ENCODE peak calls at places on chromosomes 3 and 15, in five cellular contexts. K, U, Q, T and G are unnamed samples.

GRCh38 chr3:85193565-85193964 is 234.8 kb downstream of the CADM2 start:
- DNase-seq in U (no peak), T (no peak), Q (no peak), K (no peak), G (no peak)

GRCh38 chr3:134905647-134905935 is 110.5 kb downstream of the EPHB1 start:
- DNase-seq in U (no peak), K (no peak), T (no peak), Q (no peak), G (no peak)

GRCh38 chr15:67370206-67370954 is 115.8 kb downstream of the IQCH start:
- DNase-seq in U (no peak), T (no peak), K (no peak), Q (no peak), G (no peak)

GRCh38 chr3:152444029-152444641 is 175.4 kb downstream of the MBNL1 start:
- DNase-seq in Q (no peak), U (no peak), T (no peak), K (no peak), G (no peak)

GRCh38 chr3:19891740-19892139 is 42.3 kb downstream of the EFHB start:
- DNase-seq in T (no peak), Q (no peak), U (no peak), K (no peak), G (no peak)

GRCh38 chr3:190306513-190307163 is 15.6 kb downstream of the CLDN1 start:
- DNase-seq in Q (peak), T (peak), U (no peak), K (no peak), G (no peak)

GRCh38 chr3:127624074-127624473 is 4.9 kb upstream of the PODXL2 start:
- DNase-seq in Q (no peak), K (no peak), T (no peak), U (no peak), G (no peak)

GRCh38 chr15:79988448-79989117 is 17.6 kb upstream of the BCL2A1 start:
- DNase-seq in U (no peak), Q (no peak), K (no peak), T (no peak), G (no peak)

GRCh38 chr3:188861847-188862740 is 309.7 kb upstream of the TPRG1 start:
- DNase-seq in Q (no peak), U (no peak), K (no peak), T (no peak), G (no peak)

GRCh38 chr3:120438971-120439370 is 11.8 kb downstream of the FSTL1 start:
- DNase-seq in K (peak), U (no peak), Q (no peak), T (peak), G (peak)

GRCh38 chr3:72520690-72521308 is 327.4 kb downstream of the SHQ1 start:
- DNase-seq in K (no peak), T (no peak), Q (no peak), U (peak), G (no peak)

GRCh38 chr3:143865302-143865701 is 17.0 kb upstream of the SLC9A9 start:
- DNase-seq in U (no peak), T (no peak), Q (no peak), K (no peak), G (no peak)

GRCh38 chr15:28112962-28113361 is 13.8 kb upstream of the OCA2 start:
- DNase-seq in Q (no peak), T (no peak), U (no peak), K (no peak), G (no peak)

GRCh38 chr3:154247806-154248480 is 76.3 kb downstream of the DHX36 start:
- DNase-seq in T (no peak), U (no peak), K (no peak), Q (no peak), G (no peak)

GRCh38 chr3:38039101-38039898 is at the start of gene DLEC1:
- DNase-seq in U (peak), Q (peak), K (peak), T (peak), G (peak)

GRCh38 chr3:38992117-38992779 is 59.5 kb downstream of the SCN11A start:
- DNase-seq in K (no peak), Q (no peak), U (no peak), T (no peak), G (no peak)

GRCh38 chr3:111768571-111769100 is 90.4 kb upstream of the PHLDB2 start:
- DNase-seq in T (no peak), Q (no peak), U (no peak), K (no peak), G (no peak)

GRCh38 chr3:34016925-34017592 is 218.6 kb downstream of the PDCD6IP start:
- DNase-seq in T (no peak), Q (no peak), K (no peak), U (no peak), G (no peak)

GRCh38 chr3:177263615-177264365 is 66.5 kb upstream of the TBL1XR1 start:
- DNase-seq in U (no peak), Q (no peak), T (no peak), K (no peak), G (no peak)

GRCh38 chr3:127164615-127165014 is 28.3 kb upstream of the PRR23E start:
- DNase-seq in U (no peak), Q (no peak), K (no peak), T (no peak), G (no peak)

GRCh38 chr15:35911052-35911780 is 365.3 kb upstream of the DPH6 start:
- DNase-seq in K (no peak), Q (no peak), U (no peak), T (no peak), G (no peak)

GRCh38 chr3:106421928-106422327 is 553.1 kb upstream of the CBLB start:
- DNase-seq in T (no peak), Q (no peak), K (no peak), U (no peak), G (no peak)

GRCh38 chr15:68528891-68529290 is 49.9 kb upstream of the CORO2B start:
- DNase-seq in K (no peak), T (no peak), U (no peak), Q (no peak), G (no peak)

GRCh38 chr3:111541911-111542483 is at the start of gene CD96:
- DNase-seq in U (peak), K (no peak), Q (no peak), T (no peak), G (no peak)

GRCh38 chr3:111311709-111312235 is 230.2 kb upstream of the CD96 start:
- DNase-seq in T (no peak), Q (no peak), K (no peak), U (no peak), G (no peak)